ENCODE peak calls at places on chromosome 16, in seven cellular contexts. One of them, this sample, is unnamed. For H4K20me1, the result is how much of the 10 kb centered on the place peaks cover.

GRCh38 chr16:27436065-27436464 is 34.1 kb downstream of the IL21R start:
- DNase-seq in neural progenitor cell: no peak
- DNase-seq in GM23338: no peak
- DNase-seq in mammary epithelial cell: no peak
- DNase-seq in K562: no peak
- DNase-seq in HCT116: no peak
- DNase-seq in PC-3: no peak
- DNase-seq in this sample: no peak

GRCh38 chr16:67055712-67056487 is 27.0 kb downstream of the CBFB start:
- DNase-seq in neural progenitor cell: no peak
- DNase-seq in GM23338: no peak
- DNase-seq in mammary epithelial cell: peak
- DNase-seq in K562: peak
- DNase-seq in HCT116: no peak
- DNase-seq in PC-3: peak
- DNase-seq in this sample: peak

GRCh38 chr16:50611332-50611934 is 63.2 kb downstream of the NKD1 start:
- DNase-seq in neural progenitor cell: no peak
- DNase-seq in GM23338: no peak
- DNase-seq in mammary epithelial cell: peak
- DNase-seq in K562: no peak
- DNase-seq in HCT116: no peak
- DNase-seq in PC-3: peak
- DNase-seq in this sample: peak

GRCh38 chr16:47056704-47057630 is 83.5 kb upstream of the DNAJA2 start:
- DNase-seq in neural progenitor cell: no peak
- DNase-seq in GM23338: no peak
- DNase-seq in mammary epithelial cell: no peak
- DNase-seq in K562: no peak
- DNase-seq in HCT116: no peak
- DNase-seq in PC-3: no peak
- DNase-seq in this sample: no peak

GRCh38 chr16:75256059-75256870 is 4.8 kb upstream of the BCAR1 start:
- DNase-seq in neural progenitor cell: no peak
- DNase-seq in GM23338: peak
- DNase-seq in mammary epithelial cell: no peak
- DNase-seq in K562: peak
- DNase-seq in HCT116: no peak
- DNase-seq in PC-3: no peak
- DNase-seq in this sample: no peak

GRCh38 chr16:57486858-57487834 is 853 bp upstream of the DOK4 start:
- DNase-seq in neural progenitor cell: no peak
- DNase-seq in GM23338: no peak
- DNase-seq in mammary epithelial cell: no peak
- DNase-seq in K562: no peak
- DNase-seq in HCT116: no peak
- DNase-seq in PC-3: no peak
- DNase-seq in this sample: no peak

GRCh38 chr16:79795556-79795955 is 195.0 kb upstream of the MAF start:
- DNase-seq in neural progenitor cell: no peak
- DNase-seq in GM23338: no peak
- DNase-seq in mammary epithelial cell: no peak
- DNase-seq in K562: no peak
- DNase-seq in HCT116: no peak
- DNase-seq in PC-3: no peak
- DNase-seq in this sample: no peak

GRCh38 chr16:77066896-77067496 is 124.0 kb upstream of the MON1B start:
- DNase-seq in neural progenitor cell: no peak
- DNase-seq in GM23338: no peak
- DNase-seq in mammary epithelial cell: no peak
- DNase-seq in K562: no peak
- DNase-seq in HCT116: no peak
- DNase-seq in PC-3: no peak
- DNase-seq in this sample: no peak

GRCh38 chr16:2919511-2920255 is 8.0 kb downstream of the FLYWCH1 start:
- DNase-seq in neural progenitor cell: peak
- DNase-seq in GM23338: peak
- DNase-seq in mammary epithelial cell: peak
- DNase-seq in K562: peak
- DNase-seq in HCT116: peak
- DNase-seq in PC-3: peak
- DNase-seq in this sample: peak

GRCh38 chr16:79372504-79373184 is 227.9 kb downstream of the MAF start:
- DNase-seq in neural progenitor cell: no peak
- DNase-seq in GM23338: no peak
- DNase-seq in mammary epithelial cell: peak
- DNase-seq in K562: no peak
- DNase-seq in HCT116: no peak
- DNase-seq in PC-3: no peak
- DNase-seq in this sample: peak

GRCh38 chr16:10885246-10885645 is 8.2 kb downstream of the CIITA start:
- DNase-seq in neural progenitor cell: no peak
- DNase-seq in GM23338: no peak
- DNase-seq in mammary epithelial cell: no peak
- DNase-seq in K562: no peak
- DNase-seq in HCT116: no peak
- DNase-seq in PC-3: no peak
- DNase-seq in this sample: no peak

GRCh38 chr16:1308036-1308976 is 1.1 kb upstream of the UBE2I start:
- DNase-seq in neural progenitor cell: no peak
- DNase-seq in GM23338: peak
- DNase-seq in mammary epithelial cell: peak
- DNase-seq in K562: peak
- DNase-seq in HCT116: peak
- DNase-seq in PC-3: peak
- DNase-seq in this sample: peak

GRCh38 chr16:1428511-1428910 is 2.4 kb upstream of the PERCC1 start:
- DNase-seq in neural progenitor cell: peak
- DNase-seq in GM23338: peak
- DNase-seq in mammary epithelial cell: no peak
- DNase-seq in K562: peak
- DNase-seq in HCT116: no peak
- DNase-seq in PC-3: no peak
- DNase-seq in this sample: peak

GRCh38 chr16:982152-983043 is 828 bp downstream of the SOX8 start:
- DNase-seq in neural progenitor cell: peak
- DNase-seq in GM23338: peak
- DNase-seq in mammary epithelial cell: no peak
- DNase-seq in K562: no peak
- DNase-seq in HCT116: no peak
- DNase-seq in PC-3: no peak
- DNase-seq in this sample: no peak

GRCh38 chr16:15899538-15900100 is 11.2 kb upstream of the CEP20 start:
- DNase-seq in neural progenitor cell: no peak
- DNase-seq in GM23338: no peak
- DNase-seq in mammary epithelial cell: peak
- DNase-seq in K562: peak
- DNase-seq in HCT116: peak
- DNase-seq in PC-3: peak
- DNase-seq in this sample: peak

GRCh38 chr16:74778646-74779045 is 4.0 kb upstream of the FA2H start:
- DNase-seq in neural progenitor cell: no peak
- DNase-seq in GM23338: no peak
- DNase-seq in mammary epithelial cell: no peak
- DNase-seq in K562: no peak
- DNase-seq in HCT116: no peak
- DNase-seq in PC-3: no peak
- DNase-seq in this sample: no peak

GRCh38 chr16:67305216-67306071 is 21.1 kb downstream of the KCTD19 start:
- DNase-seq in neural progenitor cell: no peak
- DNase-seq in GM23338: no peak
- DNase-seq in mammary epithelial cell: no peak
- DNase-seq in K562: peak
- DNase-seq in HCT116: no peak
- DNase-seq in PC-3: no peak
- DNase-seq in this sample: no peak

GRCh38 chr16:30399435-30400186 is 4.4 kb downstream of the ZNF48 start:
- DNase-seq in neural progenitor cell: no peak
- DNase-seq in GM23338: no peak
- DNase-seq in mammary epithelial cell: no peak
- DNase-seq in K562: no peak
- DNase-seq in HCT116: no peak
- DNase-seq in PC-3: peak
- DNase-seq in this sample: no peak

GRCh38 chr16:21281698-21282389 is 3.8 kb upstream of the CRYM start:
- DNase-seq in neural progenitor cell: no peak
- DNase-seq in GM23338: no peak
- DNase-seq in mammary epithelial cell: no peak
- DNase-seq in K562: no peak
- DNase-seq in HCT116: no peak
- DNase-seq in PC-3: no peak
- DNase-seq in this sample: no peak

GRCh38 chr16:21284414-21284813 is 6.3 kb upstream of the CRYM start:
- DNase-seq in neural progenitor cell: no peak
- DNase-seq in GM23338: no peak
- DNase-seq in mammary epithelial cell: no peak
- DNase-seq in K562: no peak
- DNase-seq in HCT116: no peak
- DNase-seq in PC-3: no peak
- DNase-seq in this sample: no peak

GRCh38 chr16:21277927-21278706 is at the start of gene CRYM:
- DNase-seq in neural progenitor cell: peak
- DNase-seq in GM23338: peak
- DNase-seq in mammary epithelial cell: peak
- DNase-seq in K562: peak
- DNase-seq in HCT116: no peak
- DNase-seq in PC-3: peak
- DNase-seq in this sample: peak

GRCh38 chr16:21279501-21279900 is 1.4 kb upstream of the CRYM start:
- DNase-seq in neural progenitor cell: no peak
- DNase-seq in GM23338: no peak
- DNase-seq in mammary epithelial cell: no peak
- DNase-seq in K562: no peak
- DNase-seq in HCT116: no peak
- DNase-seq in PC-3: no peak
- DNase-seq in this sample: peak

GRCh38 chr16:21283521-21284289 is 5.6 kb upstream of the CRYM start:
- DNase-seq in neural progenitor cell: peak
- DNase-seq in GM23338: peak
- DNase-seq in mammary epithelial cell: peak
- DNase-seq in K562: no peak
- DNase-seq in HCT116: no peak
- DNase-seq in PC-3: no peak
- DNase-seq in this sample: peak
- TF ChIP-seq EZH2 in neural progenitor cell: no peak
- TF ChIP-seq EZH2 in GM23338: no peak
- TF ChIP-seq EZH2 in mammary epithelial cell: no peak
- TF ChIP-seq EZH2 in K562: no peak
- TF ChIP-seq EZH2 in HCT116: no peak
- TF ChIP-seq EZH2 in PC-3: no peak
- TF ChIP-seq EZH2 in this sample: no peak

GRCh38 chr16:24734382-24734781 is 4.9 kb downstream of the TNRC6A start:
- DNase-seq in neural progenitor cell: no peak
- DNase-seq in GM23338: no peak
- DNase-seq in mammary epithelial cell: no peak
- DNase-seq in K562: no peak
- DNase-seq in HCT116: no peak
- DNase-seq in PC-3: no peak
- DNase-seq in this sample: peak

GRCh38 chr16:24737391-24737871 is 8.0 kb downstream of the TNRC6A start:
- DNase-seq in neural progenitor cell: no peak
- DNase-seq in GM23338: no peak
- DNase-seq in mammary epithelial cell: no peak
- DNase-seq in K562: no peak
- DNase-seq in HCT116: no peak
- DNase-seq in PC-3: peak
- DNase-seq in this sample: peak

GRCh38 chr16:24737916-24738594 is 8.6 kb downstream of the TNRC6A start:
- DNase-seq in neural progenitor cell: no peak
- DNase-seq in GM23338: no peak
- DNase-seq in mammary epithelial cell: no peak
- DNase-seq in K562: no peak
- DNase-seq in HCT116: no peak
- DNase-seq in PC-3: no peak
- DNase-seq in this sample: no peak

GRCh38 chr16:24738895-24739294 is 9.4 kb downstream of the TNRC6A start:
- DNase-seq in neural progenitor cell: no peak
- DNase-seq in GM23338: no peak
- DNase-seq in mammary epithelial cell: no peak
- DNase-seq in K562: no peak
- DNase-seq in HCT116: no peak
- DNase-seq in PC-3: no peak
- DNase-seq in this sample: no peak

GRCh38 chr16:24736758-24737157 is 7.3 kb downstream of the TNRC6A start:
- DNase-seq in neural progenitor cell: no peak
- DNase-seq in GM23338: no peak
- DNase-seq in mammary epithelial cell: no peak
- DNase-seq in K562: no peak
- DNase-seq in HCT116: no peak
- DNase-seq in PC-3: no peak
- DNase-seq in this sample: no peak
- H4K20me1 ChIP-seq in neural progenitor cell: half or more
- H4K20me1 ChIP-seq in GM23338: half or more
- H4K20me1 ChIP-seq in mammary epithelial cell: under half
- H4K20me1 ChIP-seq in K562: under half
- H4K20me1 ChIP-seq in HCT116: under half
- H4K20me1 ChIP-seq in PC-3: under half
- H4K20me1 ChIP-seq in this sample: under half

DNA sequence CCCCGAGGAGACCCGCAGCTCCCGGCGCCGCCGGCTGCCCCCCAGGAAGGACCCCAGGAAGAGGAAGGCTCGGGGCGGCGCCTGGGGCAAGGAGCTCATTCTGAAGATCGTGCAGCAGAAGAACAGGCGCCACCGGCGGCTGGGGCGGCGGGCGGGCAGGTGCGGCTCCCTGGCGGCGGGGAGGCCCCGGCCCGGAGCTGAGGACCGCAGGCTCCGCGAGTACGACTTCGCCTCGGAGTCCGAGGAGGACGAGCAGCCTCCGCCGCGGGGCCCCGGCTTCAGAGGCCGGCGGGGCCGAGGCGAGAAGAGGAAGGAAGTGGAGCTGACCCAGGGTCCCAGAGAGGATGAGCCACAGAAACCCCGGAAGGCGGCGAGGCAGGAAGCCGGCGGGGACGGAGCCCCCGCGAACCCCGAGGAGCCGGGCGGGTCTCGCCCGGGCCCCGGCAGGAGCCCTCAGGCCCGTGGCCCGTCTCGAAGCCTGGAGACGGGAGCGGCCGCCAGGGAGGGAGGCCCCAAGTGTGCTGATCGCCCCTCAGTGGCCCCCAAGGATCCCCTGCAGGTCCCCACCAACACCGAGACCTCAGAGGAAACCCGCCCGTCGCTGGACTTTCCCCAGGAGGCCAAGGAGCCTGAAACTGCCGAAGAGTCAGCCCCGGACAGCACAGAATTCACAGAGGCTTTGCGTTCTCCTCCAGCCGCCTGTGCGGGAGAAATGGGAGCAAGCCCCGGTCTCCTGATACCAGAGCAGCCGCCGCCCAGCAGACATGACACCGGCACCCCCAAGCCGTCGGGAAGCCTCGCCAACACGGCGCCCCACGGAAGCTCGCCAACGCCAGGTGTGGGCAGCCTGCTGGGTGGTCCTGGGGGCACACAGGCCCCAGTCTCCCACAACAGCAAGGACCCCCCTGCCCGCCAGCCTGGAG is 22.3 kb upstream of the ZFPM1 start:
- DNase-seq in neural progenitor cell: no peak
- DNase-seq in GM23338: peak
- DNase-seq in mammary epithelial cell: no peak
- DNase-seq in K562: peak
- DNase-seq in HCT116: no peak
- DNase-seq in PC-3: no peak
- DNase-seq in this sample: peak
- TF ChIP-seq EZH2 in neural progenitor cell: no peak
- TF ChIP-seq EZH2 in GM23338: no peak
- TF ChIP-seq EZH2 in mammary epithelial cell: no peak
- TF ChIP-seq EZH2 in K562: peak
- TF ChIP-seq EZH2 in HCT116: no peak
- TF ChIP-seq EZH2 in PC-3: no peak
- TF ChIP-seq EZH2 in this sample: no peak

GRCh38 chr16:48936811-48937210 is 326.8 kb upstream of the N4BP1 start:
- DNase-seq in neural progenitor cell: no peak
- DNase-seq in GM23338: no peak
- DNase-seq in mammary epithelial cell: no peak
- DNase-seq in K562: no peak
- DNase-seq in HCT116: no peak
- DNase-seq in PC-3: no peak
- DNase-seq in this sample: no peak
- H4K20me1 ChIP-seq in neural progenitor cell: under half
- H4K20me1 ChIP-seq in GM23338: under half
- H4K20me1 ChIP-seq in mammary epithelial cell: under half
- H4K20me1 ChIP-seq in K562: under half
- H4K20me1 ChIP-seq in HCT116: under half
- H4K20me1 ChIP-seq in PC-3: under half
- H4K20me1 ChIP-seq in this sample: under half

This sample was measured in fibroblast of lung.